ENCODE peak calls at places on chromosomes 16 and 17, in seven cellular contexts. S is NCI-H1105, D is heart right ventricle, K is suprapubic skin, L is nucleus accumbens, I is GM06990, Q is naive B cell. O is an unnamed sample.

GRCh38 chr17:21263351-21263750 is 10.1 kb upstream of the NATD1 start:
- DNase-seq in S (no peak), Q (no peak), I (no peak), L (no peak), K (no peak), D (no peak), O (no peak)

GRCh38 chr16:53449816-53450517 is 15.7 kb downstream of the RBL2 start:
- DNase-seq in S (peak), D (no peak), L (no peak), Q (peak), I (no peak), K (no peak), O (no peak)

GRCh38 chr16:4404967-4405696 is 11.3 kb downstream of the CORO7 start:
- DNase-seq in K (no peak), L (no peak), D (no peak), Q (no peak), S (no peak), I (no peak), O (no peak)

GRCh38 chr17:82215095-82215971 is 2.7 kb upstream of the CCDC57 start:
- DNase-seq in L (no peak), D (no peak), K (peak), Q (no peak), I (no peak), S (no peak), O (no peak)

GRCh38 chr17:77107506-77108433 is 33.0 kb upstream of the SEC14L1 start:
- DNase-seq in K (no peak), L (no peak), I (peak), S (no peak), D (no peak), Q (no peak), O (no peak)

GRCh38 chr16:57315401-57315800 is 30.9 kb upstream of the PLLP start:
- DNase-seq in Q (no peak), K (no peak), L (no peak), I (no peak), S (no peak), D (no peak), O (no peak)

GRCh38 chr17:72554508-72554907 is 433.7 kb downstream of the SOX9 start:
- DNase-seq in Q (no peak), I (no peak), K (no peak), D (no peak), L (no peak), S (no peak), O (no peak)

GRCh38 chr17:77842148-77842905 is 116.2 kb upstream of the TNRC6C start:
- DNase-seq in L (no peak), S (no peak), Q (no peak), I (no peak), K (no peak), D (no peak), O (no peak)

GRCh38 chr16:21222495-21223337 is 10.8 kb upstream of the ANKS4B start:
- DNase-seq in S (no peak), D (no peak), I (no peak), Q (no peak), L (no peak), K (no peak), O (no peak)

GRCh38 chr16:85781685-85782370 is 17.5 kb downstream of the EMC8 start:
- DNase-seq in S (peak), D (peak), I (no peak), K (no peak), Q (no peak), L (peak), O (peak)

GRCh38 chr16:82360024-82360783 is 190.2 kb upstream of the MPHOSPH6 start:
- DNase-seq in I (no peak), S (no peak), K (no peak), Q (no peak), L (no peak), D (no peak), O (peak)

GRCh38 chr17:49015179-49015923 is 18.2 kb downstream of the IGF2BP1 start:
- DNase-seq in K (no peak), D (no peak), L (no peak), S (no peak), I (no peak), Q (no peak), O (no peak)

GRCh38 chr16:65509172-65509571 is 387.3 kb upstream of the CDH11 start:
- DNase-seq in K (no peak), I (no peak), S (no peak), Q (no peak), D (no peak), L (no peak), O (no peak)

GRCh38 chr17:73801455-73802100 is 157.3 kb upstream of the SDK2 start:
- DNase-seq in L (no peak), K (no peak), D (no peak), I (no peak), S (peak), Q (no peak), O (no peak)

GRCh38 chr17:19651461-19652238 is 3.1 kb downstream of the ALDH3A2 start:
- DNase-seq in I (no peak), Q (no peak), L (no peak), K (no peak), S (no peak), D (no peak), O (no peak)

GRCh38 chr17:49787932-49788442 is 494 bp upstream of the KAT7 start:
- DNase-seq in I (no peak), Q (no peak), S (no peak), D (no peak), K (no peak), L (no peak), O (peak)

GRCh38 chr16:89344846-89345577 is 127.5 kb downstream of the ZNF778 start:
- DNase-seq in D (no peak), I (no peak), L (no peak), Q (no peak), S (no peak), K (no peak), O (no peak)

GRCh38 chr16:57549730-57550129 is 7.3 kb downstream of the ADGRG5 start:
- DNase-seq in S (no peak), L (no peak), I (no peak), D (no peak), Q (no peak), K (no peak), O (no peak)

GRCh38 chr17:51425793-51426192 is 165.4 kb downstream of the UTP18 start:
- DNase-seq in I (no peak), D (no peak), S (no peak), Q (no peak), L (no peak), K (no peak), O (no peak)

GRCh38 chr17:40596261-40596919 is 31.1 kb upstream of the CCR7 start:
- DNase-seq in S (no peak), L (no peak), D (no peak), I (no peak), Q (peak), K (no peak), O (no peak)

GRCh38 chr16:5336898-5337297 is 239.3 kb upstream of the EEF2KMT start:
- DNase-seq in S (no peak), D (no peak), I (no peak), L (no peak), Q (no peak), K (no peak), O (no peak)

GRCh38 chr17:13671771-13672170 is 70.0 kb upstream of the HS3ST3A1 start:
- DNase-seq in D (no peak), L (no peak), S (no peak), I (no peak), Q (no peak), K (no peak), O (no peak)

GRCh38 chr17:74147966-74148365 is 55.5 kb upstream of the RPL38 start:
- DNase-seq in I (no peak), L (no peak), S (no peak), D (no peak), K (peak), Q (no peak), O (no peak)

GRCh38 chr17:67311551-67311950 is 54.8 kb downstream of the PSMD12 start:
- DNase-seq in D (no peak), Q (no peak), L (no peak), K (no peak), I (no peak), S (no peak), O (no peak)

GRCh38 chr16:77376358-77376757 is 58.5 kb downstream of the ADAMTS18 start:
- DNase-seq in L (no peak), D (no peak), Q (no peak), K (no peak), S (no peak), I (peak), O (no peak)

GRCh38 chr16:74836111-74836671 is 61.6 kb upstream of the FA2H start:
- DNase-seq in I (no peak), Q (no peak), S (no peak), D (no peak), L (no peak), K (no peak), O (no peak)

GRCh38 chr17:10792156-10792555 is 11.7 kb downstream of the TMEM238L start:
- DNase-seq in K (peak), S (no peak), Q (no peak), I (no peak), L (no peak), D (no peak), O (no peak)

O was measured in head of caudate nucleus.